ENCODE peak calls at places on chromosome 1, in four cellular contexts. K is GM12878, H is HL-60, R is K562. X is an unnamed sample.

GRCh38 chr1:19081218-19081893 is 124.9 kb upstream of the IFFO2 start:
- DNase-seq in H (peak), R (peak), K (no peak), X (no peak)

GRCh38 chr1:39564340-39564739 is 12.2 kb downstream of the PABPC4 start:
- DNase-seq in H (no peak), K (no peak), R (no peak), X (no peak)

GRCh38 chr1:41495171-41495948 is 10.9 kb upstream of the EDN2 start:
- DNase-seq in H (peak), K (no peak), R (peak), X (no peak)

GRCh38 chr1:6603851-6604558 is 1.3 kb upstream of the KLHL21 start:
- DNase-seq in K (no peak), H (no peak), R (peak), X (no peak)

GRCh38 chr1:151343587-151343986 is 3.5 kb downstream of the RFX5 start:
- DNase-seq in H (no peak), K (no peak), R (no peak), X (no peak)

GRCh38 chr1:29713857-29714256 is 477.5 kb downstream of the PTPRU start:
- DNase-seq in K (no peak), H (no peak), R (no peak), X (no peak)

GRCh38 chr1:41282679-41283317 is 40.7 kb upstream of the SCMH1 start:
- DNase-seq in H (peak), K (no peak), R (peak), X (peak)

GRCh38 chr1:33866286-33866685 is 2.4 kb downstream of the HMGB4 start:
- DNase-seq in R (no peak), H (no peak), K (no peak), X (no peak)

GRCh38 chr1:233188061-233188460 is 107.5 kb downstream of the PCNX2 start:
- DNase-seq in R (no peak), K (no peak), H (no peak), X (no peak)

GRCh38 chr1:172408958-172409357 is 11.5 kb upstream of the C1orf105 start:
- DNase-seq in H (no peak), K (no peak), R (no peak), X (no peak)

GRCh38 chr1:180732866-180733265 is 101.0 kb downstream of the XPR1 start:
- DNase-seq in R (no peak), H (no peak), K (no peak), X (no peak)

GRCh38 chr1:156122519-156123355 is 8.2 kb downstream of the LMNA start:
- DNase-seq in K (no peak), R (peak), H (no peak), X (no peak)

GRCh38 chr1:3426956-3427535 is 27.4 kb upstream of the ARHGEF16 start:
- DNase-seq in K (no peak), H (no peak), R (no peak), X (no peak)

GRCh38 chr1:205805082-205805711 is 7.8 kb downstream of the SLC41A1 start:
- DNase-seq in R (no peak), H (no peak), K (no peak), X (no peak)

GRCh38 chr1:110673197-110673701 is 1.5 kb downstream of the KCNA3 start:
- DNase-seq in K (no peak), R (no peak), H (no peak), X (no peak)

GRCh38 chr1:10686404-10687040 is 109.9 kb downstream of the CASZ1 start:
- DNase-seq in R (no peak), H (no peak), K (no peak), X (no peak)

GRCh38 chr1:8416857-8417256 is 98.9 kb downstream of the SLC45A1 start:
- DNase-seq in R (no peak), H (no peak), K (no peak), X (no peak)

GRCh38 chr1:43541721-43542401 is 11.2 kb downstream of the PTPRF start:
- DNase-seq in R (no peak), K (no peak), H (no peak), X (no peak)

GRCh38 chr1:56908619-56909340 is 54.2 kb downstream of the C8A start:
- DNase-seq in R (no peak), K (no peak), H (peak), X (no peak)

GRCh38 chr1:183349201-183349711 is 68.9 kb downstream of the NMNAT2 start:
- DNase-seq in K (no peak), H (no peak), R (no peak), X (no peak)

GRCh38 chr1:219323426-219323825 is 149.7 kb downstream of the LYPLAL1 start:
- DNase-seq in R (no peak), K (no peak), H (no peak), X (no peak)

GRCh38 chr1:219325368-219325742 is 151.7 kb downstream of the LYPLAL1 start:
- DNase-seq in K (no peak), H (no peak), R (no peak), X (no peak)

GRCh38 chr1:219324171-219324570 is 150.5 kb downstream of the LYPLAL1 start:
- DNase-seq in H (no peak), K (no peak), R (no peak), X (no peak)

GRCh38 chr1:219322766-219323165 is 149.1 kb downstream of the LYPLAL1 start:
- DNase-seq in K (no peak), R (no peak), H (no peak), X (no peak)

DNA sequence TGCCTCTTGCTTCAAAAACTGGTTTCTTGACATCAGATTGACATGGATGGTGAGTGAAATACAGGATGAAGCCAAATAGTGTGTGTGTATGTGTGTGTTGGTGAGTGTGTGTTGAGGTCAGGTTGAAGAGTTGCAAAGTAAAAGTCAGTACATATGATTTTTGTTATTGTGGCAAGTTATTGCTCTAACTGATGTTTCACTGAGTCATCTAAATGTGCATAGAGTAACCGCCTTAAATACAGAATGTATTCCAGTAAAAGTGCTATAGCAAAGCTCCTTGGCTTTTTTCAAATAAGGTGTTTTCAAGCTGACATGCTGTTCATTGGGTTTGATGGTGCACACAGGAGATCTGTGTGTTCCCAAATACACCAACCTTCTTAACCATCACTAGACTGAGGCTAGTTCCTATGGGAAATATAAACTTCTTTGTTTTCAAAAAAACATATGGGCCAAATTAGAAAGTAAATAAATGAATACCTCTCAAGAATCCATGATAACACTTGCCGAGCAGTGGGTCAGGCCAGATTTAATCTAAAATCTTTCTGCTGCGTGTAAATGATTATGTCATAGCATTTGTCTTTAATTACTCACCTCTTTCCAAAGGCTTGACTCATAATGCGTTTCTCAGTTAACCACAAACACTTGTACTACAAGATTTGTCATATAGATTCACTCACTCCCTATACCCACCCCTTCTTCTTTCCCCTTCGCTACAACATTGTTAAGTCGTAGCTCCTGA is 151.1 kb downstream of the LYPLAL1 start:
- DNase-seq in K (no peak), H (no peak), R (no peak), X (no peak)
- TF ChIP-seq SPI1 in K (no peak), H (no peak), R (no peak), X (no peak)

GRCh38 chr1:17763995-17764394 is 8.9 kb downstream of the ACTL8 start:
- DNase-seq in K (no peak), R (no peak), H (no peak), X (no peak)
- TF ChIP-seq SPI1 in K (no peak), R (no peak), H (no peak), X (no peak)

GRCh38 chr1:153358691-153358975 is 979 bp downstream of the S100A9 start:
- DNase-seq in R (no peak), H (no peak), K (no peak), X (no peak)
- TF ChIP-seq SPI1 in R (no peak), H (no peak), K (no peak), X (no peak)

GRCh38 chr1:20725189-20726106 is 7.1 kb downstream of the SH2D5 start:
- DNase-seq in R (no peak), H (no peak), K (no peak), X (no peak)

GRCh38 chr1:20726932-20727745 is 5.4 kb downstream of the SH2D5 start:
- DNase-seq in K (no peak), H (no peak), R (no peak), X (no peak)

GRCh38 chr1:20727746-20728316 is 4.7 kb downstream of the SH2D5 start:
- DNase-seq in R (peak), H (peak), K (no peak), X (no peak)

GRCh38 chr1:20724364-20725188 is 6.8 kb upstream of the KIF17 start:
- DNase-seq in H (no peak), R (no peak), K (no peak), X (no peak)

GRCh38 chr1:20726107-20726911 is 6.2 kb downstream of the SH2D5 start:
- DNase-seq in R (no peak), K (no peak), H (no peak), X (no peak)
- TF ChIP-seq SPI1 in R (no peak), K (no peak), H (no peak), X (no peak)

GRCh38 chr1:89358287-89358893 is 5.5 kb upstream of the GBP6 start:
- DNase-seq in K (peak), R (peak), H (peak), X (peak)
- TF ChIP-seq SPI1 in K (no peak), R (no peak), H (no peak), X (no peak)

GRCh38 chr1:244445320-244446181 is 6.2 kb downstream of the ADSS2 start:
- DNase-seq in K (no peak), R (peak), H (no peak), X (no peak)
- TF ChIP-seq SPI1 in K (no peak), R (no peak), H (no peak), X (no peak)

X was measured in GM12891.